ENCODE peak calls at places on chromosome 12, in eight cellular contexts. One of them, this sample, is unnamed.

GRCh38 chr12:106883421-106883820 is 72.3 kb upstream of the TMEM263 start:
- DNase-seq in epithelial cell of esophagus: peak
- DNase-seq in left colon: no peak
- DNase-seq in pulmonary artery endothelial cell: no peak
- DNase-seq in HuH-7: no peak
- DNase-seq in heart right ventricle: no peak
- DNase-seq in activated CD8-positive, alpha-beta memory T cell treated with anti-CD3 and anti-CD28 coated beads for 24 hours: no peak
- DNase-seq in GM04503: no peak
- DNase-seq in this sample: no peak

GRCh38 chr12:111412007-111412829 is 6.5 kb downstream of the SH2B3 start:
- DNase-seq in epithelial cell of esophagus: no peak
- DNase-seq in HuH-7: no peak
- DNase-seq in pulmonary artery endothelial cell: no peak
- DNase-seq in activated CD8-positive, alpha-beta memory T cell treated with anti-CD3 and anti-CD28 coated beads for 24 hours: no peak
- DNase-seq in heart right ventricle: peak
- DNase-seq in left colon: no peak
- DNase-seq in GM04503: no peak
- DNase-seq in this sample: no peak

GRCh38 chr12:114678028-114678427 is 5.9 kb downstream of the TBX3 start:
- DNase-seq in left colon: no peak
- DNase-seq in epithelial cell of esophagus: no peak
- DNase-seq in HuH-7: no peak
- DNase-seq in activated CD8-positive, alpha-beta memory T cell treated with anti-CD3 and anti-CD28 coated beads for 24 hours: no peak
- DNase-seq in pulmonary artery endothelial cell: no peak
- DNase-seq in GM04503: no peak
- DNase-seq in heart right ventricle: no peak
- DNase-seq in this sample: no peak

GRCh38 chr12:109387425-109388166 is 39.9 kb downstream of the MYO1H start:
- DNase-seq in activated CD8-positive, alpha-beta memory T cell treated with anti-CD3 and anti-CD28 coated beads for 24 hours: no peak
- DNase-seq in GM04503: no peak
- DNase-seq in pulmonary artery endothelial cell: no peak
- DNase-seq in left colon: no peak
- DNase-seq in epithelial cell of esophagus: peak
- DNase-seq in HuH-7: peak
- DNase-seq in heart right ventricle: no peak
- DNase-seq in this sample: peak

GRCh38 chr12:74401035-74401434 is 136.6 kb upstream of the ATXN7L3B start:
- DNase-seq in activated CD8-positive, alpha-beta memory T cell treated with anti-CD3 and anti-CD28 coated beads for 24 hours: no peak
- DNase-seq in pulmonary artery endothelial cell: no peak
- DNase-seq in GM04503: no peak
- DNase-seq in HuH-7: no peak
- DNase-seq in epithelial cell of esophagus: no peak
- DNase-seq in left colon: no peak
- DNase-seq in heart right ventricle: no peak
- DNase-seq in this sample: no peak

GRCh38 chr12:120261951-120262851 is 3.3 kb downstream of the PXN start:
- DNase-seq in epithelial cell of esophagus: peak
- DNase-seq in HuH-7: no peak
- DNase-seq in heart right ventricle: no peak
- DNase-seq in activated CD8-positive, alpha-beta memory T cell treated with anti-CD3 and anti-CD28 coated beads for 24 hours: no peak
- DNase-seq in pulmonary artery endothelial cell: no peak
- DNase-seq in left colon: no peak
- DNase-seq in GM04503: no peak
- DNase-seq in this sample: no peak

GRCh38 chr12:105480162-105480561 is 149.7 kb downstream of the C12orf75 start:
- DNase-seq in pulmonary artery endothelial cell: no peak
- DNase-seq in activated CD8-positive, alpha-beta memory T cell treated with anti-CD3 and anti-CD28 coated beads for 24 hours: no peak
- DNase-seq in left colon: no peak
- DNase-seq in GM04503: no peak
- DNase-seq in epithelial cell of esophagus: no peak
- DNase-seq in heart right ventricle: no peak
- DNase-seq in HuH-7: no peak
- DNase-seq in this sample: no peak

GRCh38 chr12:53060721-53061276 is 10.9 kb downstream of the TNS2 start:
- DNase-seq in heart right ventricle: peak
- DNase-seq in pulmonary artery endothelial cell: no peak
- DNase-seq in activated CD8-positive, alpha-beta memory T cell treated with anti-CD3 and anti-CD28 coated beads for 24 hours: no peak
- DNase-seq in GM04503: no peak
- DNase-seq in HuH-7: no peak
- DNase-seq in epithelial cell of esophagus: no peak
- DNase-seq in left colon: peak
- DNase-seq in this sample: no peak

GRCh38 chr12:64679487-64679983 is 69.2 kb downstream of the RASSF3 start:
- DNase-seq in heart right ventricle: peak
- DNase-seq in GM04503: peak
- DNase-seq in left colon: peak
- DNase-seq in activated CD8-positive, alpha-beta memory T cell treated with anti-CD3 and anti-CD28 coated beads for 24 hours: no peak
- DNase-seq in pulmonary artery endothelial cell: peak
- DNase-seq in HuH-7: no peak
- DNase-seq in epithelial cell of esophagus: peak
- DNase-seq in this sample: peak

This sample was measured in fibroblast of the conjunctiva.